ENCODE peak calls at places on chromosome 4, in eight cellular contexts. C, Y, D, Q, J, H, P and T are unnamed samples.

GRCh38 chr4:164396439-164396838 is 357.5 kb upstream of the SMIM31 start:
- DNase-seq in J (no peak), Q (no peak), C (no peak), H (no peak), Y (peak; percentile 35), P (no peak), D (no peak), T (no peak)

GRCh38 chr4:73803213-73803612 is 33.3 kb upstream of the CXCL6 start:
- DNase-seq in Y (no peak), Q (no peak), J (no peak), P (no peak), D (no peak), H (no peak), C (no peak), T (no peak)

GRCh38 chr4:19927381-19927780 is 324.3 kb upstream of the SLIT2 start:
- DNase-seq in C (no peak), Y (no peak), Q (peak; percentile 34), P (no peak), J (no peak), H (no peak), D (no peak), T (no peak)

GRCh38 chr4:79295076-79295475 is 30.8 kb downstream of the NAA11 start:
- DNase-seq in Q (no peak), H (no peak), P (no peak), Y (no peak), D (no peak), C (no peak), J (no peak), T (no peak)

GRCh38 chr4:139329665-139330200 is 27.5 kb upstream of the NDUFC1 start:
- DNase-seq in C (no peak), Q (no peak), D (no peak), H (no peak), P (no peak), Y (no peak), J (no peak), T (no peak)

GRCh38 chr4:180960758-180961401 is 1282.3 kb upstream of the TENM3 start:
- DNase-seq in Y (peak; percentile 14), H (no peak), P (no peak), C (no peak), Q (no peak), D (no peak), J (no peak), T (no peak)

GRCh38 chr4:17664755-17665154 is 50.3 kb downstream of the MED28 start:
- DNase-seq in C (no peak), Q (no peak), Y (no peak), J (no peak), H (no peak), D (no peak), P (no peak), T (no peak)

GRCh38 chr4:128707864-128708263 is 101.6 kb upstream of the JADE1 start:
- DNase-seq in P (no peak), Y (no peak), D (peak; percentile 76), H (peak; percentile 18), C (no peak), J (no peak), Q (peak; percentile 25), T (no peak)

GRCh38 chr4:60403986-60404385 is 796.1 kb upstream of the ADGRL3 start:
- DNase-seq in Y (no peak), C (no peak), D (no peak), Q (no peak), H (no peak), P (no peak), J (no peak), T (no peak)

GRCh38 chr4:94411296-94411695 is 40.4 kb upstream of the PDLIM5 start:
- DNase-seq in D (no peak), J (no peak), Y (peak; percentile 71), Q (no peak), H (no peak), P (no peak), C (no peak), T (no peak)

GRCh38 chr4:19739101-19739651 is 512.5 kb upstream of the SLIT2 start:
- DNase-seq in H (no peak), C (no peak), D (peak; percentile 47), J (no peak), Q (peak; percentile 95), Y (peak; percentile 75), P (no peak), T (no peak)

GRCh38 chr4:85929926-85930325 is 429.9 kb downstream of the MAPK10 start:
- DNase-seq in H (peak; percentile 56), D (peak; percentile 3), C (no peak), Q (no peak), Y (no peak), P (no peak), J (no peak), T (no peak)

DNA sequence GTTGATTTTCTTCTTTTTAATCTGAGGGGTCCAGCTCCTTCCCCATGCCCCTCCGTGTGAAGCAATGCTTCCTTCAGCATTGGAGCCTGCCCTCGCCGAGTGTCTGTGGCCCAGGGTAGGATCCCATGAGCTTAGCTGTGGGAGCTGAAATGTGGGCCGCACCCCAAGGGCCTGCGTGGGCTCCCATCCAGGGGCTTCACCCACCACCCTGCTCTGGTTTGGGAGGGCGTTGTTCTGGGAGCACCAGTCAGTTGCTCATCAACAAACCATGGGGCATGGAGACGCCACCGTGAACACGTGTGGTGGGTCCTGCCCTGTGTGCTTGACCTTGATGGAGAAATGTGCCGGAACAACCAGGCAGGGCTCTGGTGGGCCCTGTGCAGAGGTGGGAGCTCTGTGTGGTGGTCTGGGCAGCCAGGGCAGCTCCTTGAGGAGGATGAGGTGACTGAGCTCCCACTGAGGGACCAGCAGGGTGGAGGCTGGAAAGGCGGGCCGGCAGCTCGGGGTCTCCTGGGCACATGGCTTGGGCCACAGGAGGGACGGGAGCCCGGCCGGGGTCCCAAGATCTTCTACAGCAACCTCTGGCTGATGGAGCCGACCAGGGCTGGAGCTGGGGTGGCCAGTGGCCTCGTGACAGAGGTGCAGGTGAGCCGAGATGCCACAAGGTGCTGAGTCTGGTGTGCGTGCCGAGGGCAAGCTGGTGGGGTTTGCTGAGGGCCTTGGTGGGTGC is 39.6 kb upstream of the NKX1-1 start:
- DNase-seq in Y (no peak), P (no peak), J (no peak), H (no peak), C (peak; percentile 1), Q (no peak), D (no peak), T (no peak)
- H3K27me3 ChIP-seq in Y (peaks cover 16% of the 10 kb centered on the region), P (no peaks in the 10 kb centered on the region), J (no peaks in the 10 kb centered on the region), H (no peaks in the 10 kb centered on the region), C (peaks cover 54% of the 10 kb centered on the region), Q (peaks cover 3% of the 10 kb centered on the region), D (no peaks in the 10 kb centered on the region), T (no peaks in the 10 kb centered on the region)

DNA sequence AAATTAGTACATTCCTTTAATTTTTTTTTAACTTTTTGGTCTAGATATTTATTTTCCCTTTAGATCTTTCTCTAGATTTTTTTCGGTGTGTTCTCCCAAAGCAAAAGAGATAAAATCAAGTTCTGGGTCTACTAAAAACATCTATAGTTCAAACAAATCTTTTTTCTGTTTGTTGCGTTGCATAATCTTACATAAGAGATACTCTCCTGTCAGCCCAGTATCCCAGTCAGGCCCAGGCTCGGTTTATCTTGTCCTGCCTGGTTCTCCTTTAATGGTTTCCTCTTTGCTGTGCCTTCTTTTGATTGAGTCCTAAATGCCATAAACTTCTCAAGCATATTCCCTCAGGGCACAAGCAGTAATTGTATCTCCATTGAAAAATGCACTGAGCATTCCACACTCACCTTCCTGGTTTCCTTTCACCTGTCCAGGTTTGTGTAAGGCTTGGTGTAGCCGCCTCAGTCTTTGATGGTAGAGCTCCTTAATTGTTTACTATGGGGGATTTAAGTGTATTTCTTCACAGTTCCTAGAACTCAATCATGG is 104.9 kb downstream of the TMEM131L start:
- DNase-seq in H (no peak), Y (no peak), D (no peak), C (no peak), P (no peak), Q (no peak), J (no peak), T (no peak)
- H3K36me3 ChIP-seq in H (no peaks in the 10 kb centered on the region), Y (no peaks in the 10 kb centered on the region), D (no peaks in the 10 kb centered on the region), C (peaks cover 18% of the 10 kb centered on the region), P (no peaks in the 10 kb centered on the region), Q (no peaks in the 10 kb centered on the region), J (no peaks in the 10 kb centered on the region), T (no peaks in the 10 kb centered on the region)

DNA sequence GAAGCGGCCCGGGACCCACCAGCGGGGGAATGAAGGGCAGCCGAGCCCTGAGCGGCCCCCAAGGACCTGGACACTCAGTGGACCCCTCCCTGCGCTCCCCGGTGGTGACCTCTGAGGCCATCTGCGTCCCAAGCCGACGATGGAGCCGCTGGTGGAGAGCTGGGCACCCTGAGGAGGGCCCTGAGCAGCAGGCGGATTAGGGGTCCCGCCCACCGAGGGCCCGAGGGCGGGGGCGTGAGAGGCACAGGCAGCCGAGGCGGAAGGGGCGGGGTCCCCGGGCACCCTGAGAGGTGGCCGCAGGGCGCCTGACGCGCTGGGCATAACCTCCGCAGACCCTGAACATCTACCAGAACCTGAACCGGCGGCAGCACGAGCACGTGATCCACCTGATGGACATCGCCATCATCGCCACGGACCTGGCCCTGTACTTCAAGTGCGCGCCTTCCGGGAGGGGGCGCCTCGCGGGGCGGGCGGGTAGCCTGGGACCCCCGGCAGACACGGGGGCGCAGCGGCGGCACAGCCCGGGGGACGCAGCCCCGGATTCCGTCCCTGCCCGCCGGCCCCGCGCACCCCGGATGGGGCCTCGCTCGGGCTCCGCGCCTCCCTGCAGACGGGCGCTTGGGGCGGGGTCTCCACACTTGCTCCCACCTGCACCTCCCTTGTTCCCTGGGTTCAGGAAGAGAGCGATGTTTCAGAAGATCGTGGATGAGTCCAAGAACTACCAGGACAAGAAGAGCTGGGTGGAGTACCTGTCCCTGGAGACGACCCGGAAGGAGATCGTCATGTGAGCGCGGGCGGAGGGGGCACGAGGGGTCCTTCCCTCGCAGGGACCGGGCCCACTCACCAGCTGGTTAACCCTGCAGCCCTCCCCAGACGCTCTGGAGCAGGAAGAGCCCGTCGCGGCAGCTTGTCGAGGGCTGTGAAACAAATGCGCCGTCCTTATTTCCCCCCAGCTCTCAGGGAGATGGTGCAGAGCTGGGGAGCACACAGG is 10.3 kb downstream of the ATP5ME start:
- DNase-seq in Q (no peak), P (no peak), C (no peak), H (peak; percentile 14), Y (peak; percentile 87), J (no peak), D (no peak), T (no peak)
- H3K4me3 ChIP-seq in Q (peak overlapping the region; percentile 40), P (peak overlapping the region; percentile 60), C (no peak overlapping the region), H (peak overlapping the region; percentile 44), Y (peak overlapping the region; percentile 77), J (peak overlapping the region; percentile 51), D (no peak overlapping the region), T (peak overlapping the region; percentile 56)

GRCh38 chr4:793109-793861 is 32.6 kb downstream of the CPLX1 start:
- DNase-seq in P (no peak), C (no peak), D (no peak), J (peak; percentile 5), H (no peak), Q (no peak), Y (no peak), T (no peak)
- H3K27me3 ChIP-seq in P (peaks cover 20% of the 10 kb centered on the region), C (peaks cover 40% of the 10 kb centered on the region), D (peaks cover 21% of the 10 kb centered on the region), J (peaks cover 3% of the 10 kb centered on the region), H (peaks cover 5% of the 10 kb centered on the region), Q (peaks cover 68% of the 10 kb centered on the region), Y (peaks cover 11% of the 10 kb centered on the region), T (peaks cover 33% of the 10 kb centered on the region)